ENCODE peak calls at places on chromosomes 5 and 9, in five cellular contexts. V is small intestine; P is CD4-positive, alpha-beta memory T cell; Z is H1; S is upper lobe of left lung. R is an unnamed sample.
A peak's percentile ranks its signal among the peaks of the same experiment; 100 is the strongest.

GRCh38 chr9:34651876-34652602 is at the start of gene IL11RA:
- DNase-seq in V (peak; percentile 97), P (no peak), Z (peak; percentile 94), S (peak; percentile 92), R (peak; percentile 92)

GRCh38 chr5:136048966-136049365 is 20.2 kb downstream of the TGFBI start:
- DNase-seq in V (no peak), P (no peak), Z (no peak), S (no peak), R (no peak)

GRCh38 chr5:111551569-111552275 is 39.4 kb upstream of the STARD4 start:
- DNase-seq in V (no peak), P (no peak), Z (no peak), S (no peak), R (no peak)

GRCh38 chr5:5649641-5650040 is 227.2 kb downstream of the ICE1 start:
- DNase-seq in V (no peak), P (no peak), Z (no peak), S (no peak), R (no peak)

GRCh38 chr5:172647341-172648007 is 6.4 kb downstream of the NEURL1B start:
- DNase-seq in V (peak; percentile 61), P (no peak), Z (no peak), S (no peak), R (peak; percentile 42)

GRCh38 chr5:79507251-79508205 is 6.4 kb downstream of the HOMER1 start:
- DNase-seq in V (no peak), P (no peak), Z (no peak), S (no peak), R (no peak)

GRCh38 chr5:66717455-66718373 is 121.5 kb downstream of the MAST4 start:
- DNase-seq in V (no peak), P (no peak), Z (no peak), S (no peak), R (no peak)

GRCh38 chr5:173911623-173912022 is 23.5 kb downstream of the CPEB4 start:
- DNase-seq in V (peak; percentile 37), P (no peak), Z (no peak), S (no peak), R (no peak)

GRCh38 chr5:68266457-68266856 is 50.9 kb downstream of the PIK3R1 start:
- DNase-seq in V (no peak), P (no peak), Z (no peak), S (no peak), R (no peak)

GRCh38 chr9:107983762-107984161 is 494.2 kb upstream of the KLF4 start:
- DNase-seq in V (no peak), P (no peak), Z (no peak), S (no peak), R (no peak)

GRCh38 chr9:126524353-126525077 is 89.2 kb upstream of the LMX1B start:
- DNase-seq in V (no peak), P (no peak), Z (no peak), S (no peak), R (no peak)

GRCh38 chr9:128482186-128482585 is 22.3 kb upstream of the GLE1 start:
- DNase-seq in V (no peak), P (no peak), Z (no peak), S (no peak), R (no peak)

GRCh38 chr9:38176256-38176655 is 107.2 kb upstream of the SHB start:
- DNase-seq in V (no peak), P (no peak), Z (no peak), S (no peak), R (no peak)

GRCh38 chr5:109882546-109882945 is 192.8 kb downstream of the MAN2A1 start:
- DNase-seq in V (no peak), P (no peak), Z (no peak), S (no peak), R (no peak)

GRCh38 chr9:69174645-69175487 is 789 bp downstream of the TJP2 start:
- DNase-seq in V (no peak), P (no peak), Z (no peak), S (peak; percentile 58), R (no peak)

GRCh38 chr5:150590979-150591411 is 49.5 kb upstream of the SYNPO start:
- DNase-seq in V (no peak), P (no peak), Z (no peak), S (no peak), R (peak; percentile 46)

GRCh38 chr9:134321571-134321930 is 4.7 kb upstream of the RXRA start:
- DNase-seq in V (no peak), P (no peak), Z (no peak), S (no peak), R (no peak)

GRCh38 chr5:112709416-112709815 is 28.3 kb upstream of the APC start:
- DNase-seq in V (no peak), P (no peak), Z (no peak), S (no peak), R (no peak)

GRCh38 chr9:115616666-115617239 is 498.8 kb upstream of the TNC start:
- DNase-seq in V (no peak), P (no peak), Z (no peak), S (no peak), R (no peak)
- H3K4me3 ChIP-seq in V (no peak overlapping the region), P (no peak overlapping the region), Z (no peak overlapping the region), S (no peak overlapping the region), R (no peak overlapping the region)

GRCh38 chr5:17223375-17224185 is 6.1 kb downstream of the BASP1 start:
- DNase-seq in V (no peak), P (no peak), Z (no peak), S (no peak), R (no peak)
- H3K4me1 ChIP-seq in V (no peaks in the 10 kb centered on the region), P (no peaks in the 10 kb centered on the region), Z (peaks cover 2% of the 10 kb centered on the region), S (peaks cover 3% of the 10 kb centered on the region), R (peaks cover under 1% of the 10 kb centered on the region)

GRCh38 chr9:136049451-136050265 is 45.4 kb downstream of the NACC2 start:
- DNase-seq in V (no peak), P (no peak), Z (no peak), S (no peak), R (no peak)
- H3K4me3 ChIP-seq in V (no peak overlapping the region), P (no peak overlapping the region), Z (no peak overlapping the region), S (no peak overlapping the region), R (no peak overlapping the region)

GRCh38 chr9:93058357-93059096 is at the start of gene SUSD3:
- DNase-seq in V (peak; percentile 59), P (peak; percentile 63), Z (peak; percentile 89), S (peak; percentile 85), R (peak; percentile 88)

GRCh38 chr9:93060746-93061259 is 2.3 kb downstream of the SUSD3 start:
- DNase-seq in V (no peak), P (no peak), Z (no peak), S (no peak), R (no peak)

GRCh38 chr9:93061260-93061751 is 2.8 kb downstream of the SUSD3 start:
- DNase-seq in V (no peak), P (no peak), Z (no peak), S (no peak), R (no peak)

GRCh38 chr9:93059097-93059959 is 827 bp downstream of the SUSD3 start:
- DNase-seq in V (no peak), P (no peak), Z (no peak), S (peak; percentile 51), R (peak; percentile 74)

GRCh38 chr9:93059960-93060591 is 1.6 kb downstream of the SUSD3 start:
- DNase-seq in V (no peak), P (no peak), Z (no peak), S (no peak), R (no peak)
- H3K4me1 ChIP-seq in V (peaks cover 4% of the 10 kb centered on the region), P (peaks cover 78% of the 10 kb centered on the region), Z (peaks cover 13% of the 10 kb centered on the region), S (peaks cover 16% of the 10 kb centered on the region), R (peaks cover 30% of the 10 kb centered on the region)

GRCh38 chr5:95734156-95734555 is 3.0 kb downstream of the RHOBTB3 start:
- DNase-seq in V (no peak), P (no peak), Z (no peak), S (no peak), R (no peak)

GRCh38 chr5:95734916-95735315 is 3.8 kb downstream of the RHOBTB3 start:
- DNase-seq in V (peak; percentile 41), P (no peak), Z (no peak), S (no peak), R (no peak)

GRCh38 chr5:95733100-95733499 is 2.0 kb downstream of the RHOBTB3 start:
- DNase-seq in V (no peak), P (no peak), Z (no peak), S (no peak), R (no peak)

GRCh38 chr5:95738069-95738468 is 6.9 kb downstream of the RHOBTB3 start:
- DNase-seq in V (no peak), P (no peak), Z (no peak), S (no peak), R (no peak)

GRCh38 chr5:95735436-95735835 is 4.3 kb downstream of the RHOBTB3 start:
- DNase-seq in V (peak; percentile 68), P (no peak), Z (no peak), S (no peak), R (no peak)
- H3K4me3 ChIP-seq in V (no peak overlapping the region), P (no peak overlapping the region), Z (no peak overlapping the region), S (no peak overlapping the region), R (no peak overlapping the region)

GRCh38 chr9:121742923-121743322 is 91.5 kb downstream of the DAB2IP start:
- DNase-seq in V (peak; percentile 24), P (no peak), Z (no peak), S (no peak), R (peak; percentile 60)
- H3K4me1 ChIP-seq in V (peaks cover 16% of the 10 kb centered on the region), P (no peaks in the 10 kb centered on the region), Z (peaks cover 31% of the 10 kb centered on the region), S (peaks cover 69% of the 10 kb centered on the region), R (peaks cover 43% of the 10 kb centered on the region)

GRCh38 chr9:101247297-101247696 is 137.5 kb downstream of the BAAT start:
- DNase-seq in V (no peak), P (no peak), Z (no peak), S (no peak), R (no peak)
- H3K4me3 ChIP-seq in V (no peak overlapping the region), P (no peak overlapping the region), Z (no peak overlapping the region), S (no peak overlapping the region), R (no peak overlapping the region)

R was measured in mucosa of descending colon.